ENCODE peak calls at places on chromosome X, in nine cellular contexts. One of them, this sample, is unnamed.

GRCh38 chrX:40172169-40172979 is 74.6 kb upstream of the BCOR start:
- DNase-seq in thyroid gland: peak
- DNase-seq in fibroblast of lung: peak
- DNase-seq in Panc1: no peak
- DNase-seq in astrocyte of the spinal cord: peak
- DNase-seq in upper lobe of left lung: no peak
- DNase-seq in CD4-positive, alpha-beta T cell: no peak
- DNase-seq in cardiac muscle cell: peak
- DNase-seq in fibroblast of mammary gland: peak
- DNase-seq in this sample: no peak

GRCh38 chrX:108439961-108440696 is 491 bp downstream of the COL4A5 start:
- DNase-seq in upper lobe of left lung: no peak
- DNase-seq in CD4-positive, alpha-beta T cell: no peak
- DNase-seq in cardiac muscle cell: peak
- DNase-seq in Panc1: no peak
- DNase-seq in fibroblast of mammary gland: peak
- DNase-seq in astrocyte of the spinal cord: no peak
- DNase-seq in fibroblast of lung: no peak
- DNase-seq in thyroid gland: peak
- DNase-seq in this sample: peak

GRCh38 chrX:9662148-9662547 is 103.5 kb downstream of the GPR143 start:
- DNase-seq in astrocyte of the spinal cord: peak
- DNase-seq in Panc1: no peak
- DNase-seq in upper lobe of left lung: no peak
- DNase-seq in CD4-positive, alpha-beta T cell: no peak
- DNase-seq in cardiac muscle cell: peak
- DNase-seq in fibroblast of lung: no peak
- DNase-seq in fibroblast of mammary gland: peak
- DNase-seq in thyroid gland: no peak
- DNase-seq in this sample: no peak

GRCh38 chrX:39519213-39519544 is 578.6 kb downstream of the BCOR start:
- DNase-seq in upper lobe of left lung: no peak
- DNase-seq in cardiac muscle cell: peak
- DNase-seq in thyroid gland: peak
- DNase-seq in fibroblast of lung: peak
- DNase-seq in CD4-positive, alpha-beta T cell: no peak
- DNase-seq in Panc1: no peak
- DNase-seq in astrocyte of the spinal cord: peak
- DNase-seq in fibroblast of mammary gland: peak
- DNase-seq in this sample: no peak

GRCh38 chrX:1034717-1035116 is 177.7 kb downstream of the CRLF2 start:
- DNase-seq in thyroid gland: no peak
- DNase-seq in CD4-positive, alpha-beta T cell: no peak
- DNase-seq in astrocyte of the spinal cord: no peak
- DNase-seq in upper lobe of left lung: no peak
- DNase-seq in Panc1: no peak
- DNase-seq in fibroblast of mammary gland: no peak
- DNase-seq in cardiac muscle cell: no peak
- DNase-seq in fibroblast of lung: no peak
- DNase-seq in this sample: no peak

GRCh38 chrX:10325606-10326005 is 168.8 kb downstream of the CLCN4 start:
- DNase-seq in thyroid gland: no peak
- DNase-seq in astrocyte of the spinal cord: peak
- DNase-seq in CD4-positive, alpha-beta T cell: no peak
- DNase-seq in fibroblast of lung: peak
- DNase-seq in fibroblast of mammary gland: peak
- DNase-seq in upper lobe of left lung: no peak
- DNase-seq in cardiac muscle cell: peak
- DNase-seq in Panc1: no peak
- DNase-seq in this sample: no peak

GRCh38 chrX:386768-387575 is at the start of gene PPP2R3B:
- DNase-seq in fibroblast of mammary gland: peak
- DNase-seq in Panc1: peak
- DNase-seq in CD4-positive, alpha-beta T cell: peak
- DNase-seq in upper lobe of left lung: peak
- DNase-seq in cardiac muscle cell: peak
- DNase-seq in thyroid gland: peak
- DNase-seq in fibroblast of lung: peak
- DNase-seq in astrocyte of the spinal cord: peak
- DNase-seq in this sample: peak

GRCh38 chrX:50888884-50889283 is 21.7 kb upstream of the BMP15 start:
- DNase-seq in fibroblast of lung: no peak
- DNase-seq in thyroid gland: no peak
- DNase-seq in fibroblast of mammary gland: no peak
- DNase-seq in Panc1: no peak
- DNase-seq in astrocyte of the spinal cord: no peak
- DNase-seq in CD4-positive, alpha-beta T cell: no peak
- DNase-seq in cardiac muscle cell: no peak
- DNase-seq in upper lobe of left lung: no peak
- DNase-seq in this sample: no peak

GRCh38 chrX:65866146-65866545 is 173.7 kb downstream of the VSIG4 start:
- DNase-seq in CD4-positive, alpha-beta T cell: no peak
- DNase-seq in Panc1: no peak
- DNase-seq in fibroblast of lung: no peak
- DNase-seq in astrocyte of the spinal cord: no peak
- DNase-seq in fibroblast of mammary gland: no peak
- DNase-seq in upper lobe of left lung: no peak
- DNase-seq in cardiac muscle cell: no peak
- DNase-seq in thyroid gland: no peak
- DNase-seq in this sample: no peak

GRCh38 chrX:21907250-21907649 is 33.3 kb upstream of the SMS start:
- DNase-seq in fibroblast of lung: peak
- DNase-seq in upper lobe of left lung: no peak
- DNase-seq in fibroblast of mammary gland: no peak
- DNase-seq in thyroid gland: peak
- DNase-seq in astrocyte of the spinal cord: no peak
- DNase-seq in cardiac muscle cell: peak
- DNase-seq in Panc1: no peak
- DNase-seq in CD4-positive, alpha-beta T cell: no peak
- DNase-seq in this sample: no peak

GRCh38 chrX:10576777-10577444 is 43.5 kb downstream of the MID1 start:
- DNase-seq in cardiac muscle cell: no peak
- DNase-seq in astrocyte of the spinal cord: no peak
- DNase-seq in CD4-positive, alpha-beta T cell: no peak
- DNase-seq in Panc1: no peak
- DNase-seq in fibroblast of lung: no peak
- DNase-seq in fibroblast of mammary gland: no peak
- DNase-seq in upper lobe of left lung: no peak
- DNase-seq in thyroid gland: no peak
- DNase-seq in this sample: no peak

GRCh38 chrX:40262641-40263560 is 165.1 kb upstream of the BCOR start:
- DNase-seq in Panc1: no peak
- DNase-seq in fibroblast of mammary gland: peak
- DNase-seq in fibroblast of lung: peak
- DNase-seq in upper lobe of left lung: no peak
- DNase-seq in astrocyte of the spinal cord: peak
- DNase-seq in thyroid gland: peak
- DNase-seq in cardiac muscle cell: peak
- DNase-seq in CD4-positive, alpha-beta T cell: no peak
- DNase-seq in this sample: no peak

GRCh38 chrX:111568356-111568755 is 56.9 kb downstream of the SERTM2 start:
- DNase-seq in upper lobe of left lung: no peak
- DNase-seq in CD4-positive, alpha-beta T cell: no peak
- DNase-seq in astrocyte of the spinal cord: no peak
- DNase-seq in fibroblast of mammary gland: peak
- DNase-seq in fibroblast of lung: no peak
- DNase-seq in cardiac muscle cell: peak
- DNase-seq in Panc1: no peak
- DNase-seq in thyroid gland: no peak
- DNase-seq in this sample: no peak

GRCh38 chrX:123219916-123220315 is 35.8 kb downstream of the GRIA3 start:
- DNase-seq in cardiac muscle cell: no peak
- DNase-seq in CD4-positive, alpha-beta T cell: no peak
- DNase-seq in Panc1: no peak
- DNase-seq in upper lobe of left lung: no peak
- DNase-seq in fibroblast of mammary gland: peak
- DNase-seq in fibroblast of lung: no peak
- DNase-seq in astrocyte of the spinal cord: peak
- DNase-seq in thyroid gland: no peak
- DNase-seq in this sample: no peak

GRCh38 chrX:134898450-134898849 is 92.3 kb upstream of the SMIM10 start:
- DNase-seq in fibroblast of mammary gland: peak
- DNase-seq in CD4-positive, alpha-beta T cell: no peak
- DNase-seq in astrocyte of the spinal cord: no peak
- DNase-seq in Panc1: no peak
- DNase-seq in upper lobe of left lung: no peak
- DNase-seq in fibroblast of lung: peak
- DNase-seq in cardiac muscle cell: peak
- DNase-seq in thyroid gland: no peak
- DNase-seq in this sample: no peak

GRCh38 chrX:22081475-22082092 is 49.5 kb downstream of the PHEX start:
- DNase-seq in astrocyte of the spinal cord: peak
- DNase-seq in fibroblast of mammary gland: peak
- DNase-seq in cardiac muscle cell: peak
- DNase-seq in CD4-positive, alpha-beta T cell: peak
- DNase-seq in fibroblast of lung: peak
- DNase-seq in upper lobe of left lung: peak
- DNase-seq in thyroid gland: peak
- DNase-seq in Panc1: peak
- DNase-seq in this sample: peak

GRCh38 chrX:112834976-112835375 is 5.7 kb downstream of the AMOT start:
- DNase-seq in fibroblast of mammary gland: no peak
- DNase-seq in upper lobe of left lung: no peak
- DNase-seq in thyroid gland: no peak
- DNase-seq in Panc1: no peak
- DNase-seq in astrocyte of the spinal cord: no peak
- DNase-seq in fibroblast of lung: no peak
- DNase-seq in CD4-positive, alpha-beta T cell: no peak
- DNase-seq in cardiac muscle cell: no peak
- DNase-seq in this sample: no peak

GRCh38 chrX:12401252-12401651 is 263.0 kb downstream of the FRMPD4 start:
- DNase-seq in astrocyte of the spinal cord: no peak
- DNase-seq in cardiac muscle cell: no peak
- DNase-seq in CD4-positive, alpha-beta T cell: no peak
- DNase-seq in fibroblast of mammary gland: no peak
- DNase-seq in fibroblast of lung: no peak
- DNase-seq in upper lobe of left lung: no peak
- DNase-seq in Panc1: no peak
- DNase-seq in thyroid gland: no peak
- DNase-seq in this sample: no peak
- TF ChIP-seq CTCF in astrocyte of the spinal cord: no peak
- TF ChIP-seq CTCF in cardiac muscle cell: no peak
- TF ChIP-seq CTCF in CD4-positive, alpha-beta T cell: no peak
- TF ChIP-seq CTCF in fibroblast of mammary gland: no peak
- TF ChIP-seq CTCF in fibroblast of lung: no peak
- TF ChIP-seq CTCF in upper lobe of left lung: no peak
- TF ChIP-seq CTCF in Panc1: no peak
- TF ChIP-seq CTCF in thyroid gland: no peak
- TF ChIP-seq CTCF in this sample: no peak

DNA sequence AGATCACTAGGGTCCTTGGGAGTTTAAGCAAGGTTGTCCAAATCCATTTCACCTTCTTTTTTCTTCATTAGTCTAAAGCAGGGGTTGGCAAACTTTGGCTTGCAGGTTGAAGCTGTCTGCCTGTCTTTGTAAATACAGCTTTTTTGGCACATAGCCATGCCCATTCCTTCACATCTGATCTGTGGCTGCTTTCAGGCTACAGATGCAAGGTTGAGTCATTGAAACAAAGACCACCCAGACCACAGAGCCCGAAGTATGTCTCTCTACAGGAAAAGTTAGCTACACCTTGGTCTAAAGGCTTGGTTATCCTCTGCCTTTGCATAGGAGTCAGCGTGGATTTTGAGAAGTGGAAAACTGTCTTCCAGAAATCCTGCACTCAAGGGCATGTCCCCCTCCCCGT is 238.1 kb upstream of the STS start:
- DNase-seq in upper lobe of left lung: no peak
- DNase-seq in thyroid gland: no peak
- DNase-seq in fibroblast of mammary gland: no peak
- DNase-seq in Panc1: no peak
- DNase-seq in fibroblast of lung: no peak
- DNase-seq in cardiac muscle cell: no peak
- DNase-seq in CD4-positive, alpha-beta T cell: no peak
- DNase-seq in astrocyte of the spinal cord: no peak
- DNase-seq in this sample: no peak
- TF ChIP-seq CTCF in upper lobe of left lung: no peak
- TF ChIP-seq CTCF in thyroid gland: no peak
- TF ChIP-seq CTCF in fibroblast of mammary gland: no peak
- TF ChIP-seq CTCF in Panc1: no peak
- TF ChIP-seq CTCF in fibroblast of lung: no peak
- TF ChIP-seq CTCF in cardiac muscle cell: no peak
- TF ChIP-seq CTCF in CD4-positive, alpha-beta T cell: no peak
- TF ChIP-seq CTCF in astrocyte of the spinal cord: no peak
- TF ChIP-seq CTCF in this sample: no peak

GRCh38 chrX:45803383-45803921 is 602.8 kb upstream of the DIPK2B start:
- DNase-seq in fibroblast of mammary gland: peak
- DNase-seq in CD4-positive, alpha-beta T cell: no peak
- DNase-seq in Panc1: peak
- DNase-seq in fibroblast of lung: peak
- DNase-seq in upper lobe of left lung: no peak
- DNase-seq in thyroid gland: no peak
- DNase-seq in cardiac muscle cell: peak
- DNase-seq in astrocyte of the spinal cord: peak
- DNase-seq in this sample: no peak

GRCh38 chrX:45806410-45807121 is 605.9 kb upstream of the DIPK2B start:
- DNase-seq in fibroblast of lung: peak
- DNase-seq in thyroid gland: no peak
- DNase-seq in Panc1: no peak
- DNase-seq in astrocyte of the spinal cord: peak
- DNase-seq in fibroblast of mammary gland: peak
- DNase-seq in upper lobe of left lung: no peak
- DNase-seq in CD4-positive, alpha-beta T cell: peak
- DNase-seq in cardiac muscle cell: peak
- DNase-seq in this sample: no peak

GRCh38 chrX:45799576-45799975 is 598.9 kb upstream of the DIPK2B start:
- DNase-seq in Panc1: no peak
- DNase-seq in thyroid gland: peak
- DNase-seq in fibroblast of mammary gland: no peak
- DNase-seq in CD4-positive, alpha-beta T cell: no peak
- DNase-seq in astrocyte of the spinal cord: no peak
- DNase-seq in fibroblast of lung: no peak
- DNase-seq in upper lobe of left lung: no peak
- DNase-seq in cardiac muscle cell: no peak
- DNase-seq in this sample: no peak

DNA sequence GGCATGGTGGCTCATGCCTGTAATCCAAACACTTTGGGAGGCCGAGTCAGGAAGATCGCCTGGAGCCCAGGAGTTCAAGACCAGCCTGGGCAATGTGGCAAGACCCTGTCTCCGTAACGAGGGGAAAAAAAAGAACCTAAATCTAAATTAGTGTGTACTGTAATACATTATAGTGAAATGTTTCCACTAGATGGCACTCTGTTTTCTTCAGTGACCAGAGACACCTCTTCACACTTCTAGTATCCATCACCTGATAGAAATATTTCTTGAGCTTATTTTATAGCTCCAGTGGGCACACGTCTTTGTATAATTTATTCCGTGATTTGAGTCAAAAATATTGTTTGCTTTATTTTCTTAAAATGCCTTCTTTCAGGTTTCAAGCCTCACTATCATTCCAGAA is 600.9 kb upstream of the DIPK2B start:
- DNase-seq in fibroblast of lung: peak
- DNase-seq in upper lobe of left lung: no peak
- DNase-seq in CD4-positive, alpha-beta T cell: no peak
- DNase-seq in Panc1: no peak
- DNase-seq in astrocyte of the spinal cord: peak
- DNase-seq in fibroblast of mammary gland: peak
- DNase-seq in thyroid gland: no peak
- DNase-seq in cardiac muscle cell: peak
- DNase-seq in this sample: no peak
- TF ChIP-seq CTCF in fibroblast of lung: peak
- TF ChIP-seq CTCF in upper lobe of left lung: no peak
- TF ChIP-seq CTCF in CD4-positive, alpha-beta T cell: peak
- TF ChIP-seq CTCF in Panc1: peak
- TF ChIP-seq CTCF in astrocyte of the spinal cord: peak
- TF ChIP-seq CTCF in fibroblast of mammary gland: peak
- TF ChIP-seq CTCF in thyroid gland: no peak
- TF ChIP-seq CTCF in cardiac muscle cell: peak
- TF ChIP-seq CTCF in this sample: peak

GRCh38 chrX:91414710-91415109 is 19.9 kb upstream of the PABPC5 start:
- DNase-seq in Panc1: no peak
- DNase-seq in fibroblast of lung: peak
- DNase-seq in thyroid gland: peak
- DNase-seq in upper lobe of left lung: no peak
- DNase-seq in astrocyte of the spinal cord: no peak
- DNase-seq in fibroblast of mammary gland: peak
- DNase-seq in cardiac muscle cell: no peak
- DNase-seq in CD4-positive, alpha-beta T cell: no peak
- DNase-seq in this sample: no peak
- TF ChIP-seq CTCF in Panc1: peak
- TF ChIP-seq CTCF in fibroblast of lung: peak
- TF ChIP-seq CTCF in thyroid gland: peak
- TF ChIP-seq CTCF in upper lobe of left lung: no peak
- TF ChIP-seq CTCF in astrocyte of the spinal cord: peak
- TF ChIP-seq CTCF in fibroblast of mammary gland: peak
- TF ChIP-seq CTCF in cardiac muscle cell: no peak
- TF ChIP-seq CTCF in CD4-positive, alpha-beta T cell: no peak
- TF ChIP-seq CTCF in this sample: peak